ENCODE peak calls at places on chromosomes 6 and 20, in ten cellular contexts. T, R, O, N, P, H, Q, B, K and C are unnamed samples. For H3K36me3, the result is how much of the 10 kb centered on the place peaks cover.

GRCh38 chr6:106885659-106886058 is 88.9 kb downstream of the CD24 start:
- DNase-seq in B (no peak), Q (no peak), N (no peak), T (no peak), O (no peak), K (no peak), R (no peak), P (no peak), H (no peak), C (no peak)

GRCh38 chr20:2742934-2743559 is 50.5 kb downstream of the EBF4 start:
- DNase-seq in T (no peak), P (peak), H (peak), O (no peak), N (peak), K (peak), Q (peak), R (no peak), B (peak), C (peak)

GRCh38 chr20:41174373-41174772 is 37.0 kb downstream of the PLCG1 start:
- DNase-seq in T (no peak), O (peak), Q (peak), K (no peak), B (no peak), R (peak), N (no peak), P (no peak), H (no peak), C (peak)

GRCh38 chr6:37204014-37204751 is 34.2 kb downstream of the PIM1 start:
- DNase-seq in O (peak), Q (no peak), B (peak), T (no peak), N (peak), H (no peak), P (peak), K (peak), R (no peak), C (no peak)

GRCh38 chr20:25077610-25078169 is 4.3 kb downstream of the VSX1 start:
- DNase-seq in K (peak), P (no peak), R (peak), B (peak), H (no peak), O (no peak), N (no peak), T (no peak), Q (peak), C (peak)

GRCh38 chr20:24768977-24769675 is 179.9 kb upstream of the CST7 start:
- DNase-seq in B (no peak), K (no peak), Q (no peak), N (no peak), H (no peak), T (no peak), P (no peak), O (no peak), R (no peak), C (no peak)

GRCh38 chr6:15546591-15546990 is 116.2 kb downstream of the DTNBP1 start:
- DNase-seq in H (no peak), K (no peak), R (no peak), Q (no peak), B (no peak), N (no peak), T (no peak), O (no peak), P (no peak), C (no peak)

GRCh38 chr6:44715188-44715587 is 327.7 kb downstream of the CDC5L start:
- DNase-seq in T (no peak), P (no peak), H (no peak), K (no peak), N (no peak), R (no peak), O (no peak), B (no peak), Q (no peak), C (no peak)

GRCh38 chr20:19456600-19457390 is 244.4 kb downstream of the SLC24A3 start:
- DNase-seq in R (no peak), K (no peak), P (no peak), H (no peak), O (no peak), T (no peak), B (no peak), N (no peak), Q (no peak), C (no peak)

GRCh38 chr20:5913166-5913565 is 37.2 kb downstream of the TRMT6 start:
- DNase-seq in B (no peak), K (no peak), R (no peak), P (no peak), Q (no peak), N (no peak), T (no peak), O (no peak), H (no peak), C (no peak)

DNA sequence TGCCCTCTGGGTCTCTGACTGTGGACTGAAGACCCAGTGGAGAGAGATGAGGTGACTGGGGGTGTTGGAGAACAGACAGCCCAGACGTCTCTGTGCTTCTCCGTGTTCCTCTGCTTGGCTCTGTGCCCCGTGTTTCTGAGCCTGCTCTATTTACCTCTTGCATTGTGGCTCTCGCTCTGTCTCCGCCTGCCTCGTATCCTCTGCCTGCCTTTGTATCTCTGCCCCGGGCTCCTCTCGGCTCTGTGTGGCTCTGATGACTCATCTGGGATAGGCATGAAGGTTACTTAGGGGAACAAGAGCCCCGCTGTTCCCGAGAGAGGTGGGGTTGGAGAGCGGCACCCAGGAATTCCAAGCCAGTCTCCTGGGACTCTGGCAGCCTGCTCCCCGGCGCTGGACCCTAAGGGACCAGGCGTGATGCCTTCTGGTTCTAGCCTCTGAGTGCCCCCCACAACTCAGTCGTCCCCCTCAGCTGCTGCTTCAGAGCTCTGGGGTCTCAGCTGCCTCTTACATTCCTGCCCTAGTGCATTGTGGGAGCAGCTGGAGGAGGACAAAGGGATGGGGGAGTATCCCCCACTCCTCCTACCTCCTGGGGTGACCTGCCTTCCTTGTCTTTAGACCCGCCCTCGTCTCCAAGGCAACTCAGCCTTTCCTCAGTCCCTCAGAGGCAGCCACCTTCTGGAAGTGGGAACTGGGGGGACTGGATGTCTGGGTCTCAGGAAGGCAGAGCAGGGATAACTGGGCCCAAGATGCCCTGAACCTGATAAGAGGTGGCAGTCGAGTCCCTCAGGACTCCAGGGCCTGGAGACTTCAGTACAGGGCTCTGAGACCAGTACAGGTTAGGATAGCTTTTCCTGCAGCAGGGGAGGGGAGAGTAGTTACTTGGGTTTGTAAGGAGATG is 1.9 kb downstream of the DDR1 start:
- DNase-seq in R (peak), P (peak), O (peak), T (no peak), N (peak), H (peak), Q (peak), K (no peak), B (peak), C (no peak)
- H3K4me3 ChIP-seq in R (peak), P (no peak), O (peak), T (peak), N (no peak), H (peak), Q (peak), K (peak), B (peak), C (no peak)

DNA sequence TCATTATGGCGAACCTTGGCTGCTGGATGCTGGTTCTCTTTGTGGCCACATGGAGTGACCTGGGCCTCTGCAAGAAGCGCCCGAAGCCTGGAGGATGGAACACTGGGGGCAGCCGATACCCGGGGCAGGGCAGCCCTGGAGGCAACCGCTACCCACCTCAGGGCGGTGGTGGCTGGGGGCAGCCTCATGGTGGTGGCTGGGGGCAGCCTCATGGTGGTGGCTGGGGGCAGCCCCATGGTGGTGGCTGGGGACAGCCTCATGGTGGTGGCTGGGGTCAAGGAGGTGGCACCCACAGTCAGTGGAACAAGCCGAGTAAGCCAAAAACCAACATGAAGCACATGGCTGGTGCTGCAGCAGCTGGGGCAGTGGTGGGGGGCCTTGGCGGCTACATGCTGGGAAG is 22.5 kb upstream of the PRND start:
- DNase-seq in N (no peak), B (no peak), H (no peak), Q (no peak), O (no peak), T (no peak), R (no peak), P (no peak), K (no peak), C (no peak)
- H3K36me3 ChIP-seq in N (under half), B (under half), H (under half), Q (under half), O (under half), T (under half), R (under half), P (under half), K (under half), C (under half)

DNA sequence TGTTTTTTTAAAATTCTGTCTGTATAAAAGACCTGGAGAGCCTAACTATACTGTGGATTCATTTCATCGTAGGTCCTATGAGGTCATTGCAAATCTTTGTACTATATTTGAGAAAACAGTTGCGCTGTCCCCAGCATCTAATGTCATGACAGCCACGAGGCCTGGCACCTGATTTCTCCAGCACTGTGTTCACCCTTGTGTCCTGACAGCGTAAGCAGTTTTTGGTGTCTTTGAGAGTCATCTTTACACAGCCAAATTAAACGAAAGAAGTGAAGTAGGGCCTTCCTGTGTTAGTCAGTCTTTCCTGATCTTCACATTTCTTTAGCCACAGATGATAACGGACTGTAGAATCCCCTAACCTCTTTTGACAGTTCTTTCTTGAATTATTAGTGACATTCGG is 70.6 kb upstream of the PHACTR2 start:
- DNase-seq in N (no peak), B (no peak), R (no peak), Q (no peak), O (no peak), T (no peak), K (no peak), H (no peak), P (no peak), C (no peak)
- H3K4me3 ChIP-seq in N (no peak), B (no peak), R (no peak), Q (no peak), O (no peak), T (no peak), K (no peak), H (no peak), P (no peak), C (no peak)

GRCh38 chr20:63562461-63563185 is 8.7 kb downstream of the FNDC11 start:
- DNase-seq in T (no peak), R (no peak), H (no peak), P (no peak), O (no peak), K (no peak), Q (no peak), N (no peak), B (no peak), C (no peak)
- H3K36me3 ChIP-seq in T (half or more), R (under half), H (under half), P (under half), O (under half), K (half or more), Q (under half), N (under half), B (under half), C (under half)

GRCh38 chr6:169251822-169252804 is 1.5 kb downstream of the THBS2 start:
- DNase-seq in N (no peak), P (no peak), T (no peak), K (no peak), B (peak), O (no peak), H (no peak), Q (peak), R (no peak), C (peak)

GRCh38 chr6:169252805-169253189 is 849 bp downstream of the THBS2 start:
- DNase-seq in N (no peak), Q (no peak), H (peak), K (peak), P (no peak), T (no peak), R (no peak), B (peak), O (no peak), C (peak)

GRCh38 chr6:169250660-169251059 is 3.0 kb downstream of the THBS2 start:
- DNase-seq in R (no peak), T (no peak), H (no peak), N (no peak), Q (no peak), P (no peak), O (no peak), K (no peak), B (peak), C (peak)

GRCh38 chr6:169253341-169253740 is 305 bp downstream of the THBS2 start:
- DNase-seq in H (no peak), P (no peak), O (no peak), Q (no peak), T (no peak), N (no peak), K (no peak), B (peak), R (no peak), C (peak)

DNA sequence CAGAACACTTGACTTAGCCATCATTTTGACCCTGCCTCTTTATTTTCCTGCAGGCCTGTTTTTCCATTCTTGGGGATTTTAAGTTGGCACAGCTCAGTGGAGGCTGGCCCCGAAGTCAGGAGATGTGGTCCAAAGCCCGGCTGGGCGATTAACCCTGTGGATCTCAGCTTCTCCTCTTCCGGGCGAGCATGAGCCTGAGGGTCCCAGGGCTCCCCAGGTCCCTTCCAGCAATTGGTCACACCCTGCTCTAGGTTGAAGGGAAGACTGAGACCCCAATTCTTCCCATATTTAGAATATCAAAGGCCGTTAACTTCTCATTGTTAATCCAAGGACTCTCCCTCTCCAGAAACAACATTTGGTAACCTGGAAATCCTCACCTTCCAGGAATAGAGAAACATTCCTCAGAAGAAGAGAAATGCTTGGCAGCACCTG is 2.3 kb downstream of the THBS2 start:
- DNase-seq in N (no peak), H (no peak), B (peak), R (no peak), P (no peak), T (no peak), K (no peak), O (no peak), Q (no peak), C (peak)
- H3K4me3 ChIP-seq in N (no peak), H (no peak), B (peak), R (peak), P (no peak), T (peak), K (peak), O (peak), Q (peak), C (peak)

DNA sequence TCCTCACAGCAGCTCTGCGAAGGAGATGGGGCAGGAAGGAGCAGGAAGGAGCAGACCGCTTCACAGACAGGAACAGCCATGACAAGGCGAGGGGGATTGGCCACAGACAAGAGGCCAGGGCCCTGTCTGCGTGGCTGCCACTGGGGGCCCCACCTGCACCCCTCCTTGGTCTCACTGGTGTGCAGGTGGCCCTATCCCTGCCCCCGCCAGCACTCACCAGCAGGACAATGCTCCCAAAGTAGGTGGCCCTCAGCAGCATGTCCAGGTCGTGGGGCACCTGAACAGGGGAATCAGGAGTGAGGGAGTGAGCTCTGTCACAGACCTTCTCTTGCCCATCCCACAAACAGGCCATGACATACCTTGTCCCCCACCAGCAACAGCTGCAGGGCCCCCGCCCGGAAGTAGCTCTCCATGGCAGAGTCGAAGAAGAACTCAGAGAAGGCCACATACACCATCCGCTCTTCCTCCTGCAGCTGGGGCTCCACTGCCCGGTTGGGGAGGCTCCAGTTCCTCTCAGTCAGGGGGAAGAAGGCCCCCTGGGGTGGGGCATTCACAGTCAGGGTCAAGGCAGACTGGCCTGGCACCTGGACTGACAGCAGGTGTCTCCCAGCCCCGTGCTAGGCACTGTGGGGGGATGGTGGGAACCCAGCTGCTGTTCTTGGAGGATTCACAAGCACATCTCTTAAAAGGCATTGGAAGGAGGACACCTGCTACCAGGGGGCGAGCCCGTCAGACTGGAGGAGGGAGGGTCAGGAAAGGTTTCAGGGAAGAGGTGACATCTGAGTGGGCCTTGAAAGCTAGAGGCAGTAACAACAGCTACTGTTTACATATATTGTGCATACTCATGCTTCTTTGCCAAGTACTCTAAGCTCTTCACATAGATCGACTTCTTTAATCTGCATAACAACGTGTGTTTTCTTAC is 7.1 kb downstream of the PLTP start:
- DNase-seq in R (peak), Q (no peak), O (no peak), H (no peak), T (no peak), N (no peak), P (no peak), K (no peak), B (peak), C (no peak)
- H3K36me3 ChIP-seq in R (under half), Q (half or more), O (under half), H (under half), T (half or more), N (under half), P (under half), K (half or more), B (under half), C (under half)